ENCODE peak calls at places on chromosomes 16 and 17, in seven cellular contexts. One of them, this sample, is unnamed.

GRCh38 chr17:19752216-19753048 is 4.3 kb upstream of the ALDH3A1 start:
- DNase-seq in body of pancreas: no peak
- DNase-seq in A549: no peak
- DNase-seq in ovary: no peak
- DNase-seq in uterus: no peak
- DNase-seq in heart left ventricle: no peak
- DNase-seq in adrenal gland: no peak
- DNase-seq in this sample: peak

GRCh38 chr17:58630883-58631522 is 60.8 kb downstream of the TEX14 start:
- DNase-seq in body of pancreas: peak
- DNase-seq in heart left ventricle: no peak
- DNase-seq in uterus: no peak
- DNase-seq in adrenal gland: peak
- DNase-seq in ovary: peak
- DNase-seq in A549: no peak
- DNase-seq in this sample: peak

GRCh38 chr17:8466873-8467272 is 31.2 kb downstream of the NDEL1 start:
- DNase-seq in A549: no peak
- DNase-seq in ovary: no peak
- DNase-seq in uterus: no peak
- DNase-seq in body of pancreas: no peak
- DNase-seq in heart left ventricle: no peak
- DNase-seq in adrenal gland: no peak
- DNase-seq in this sample: no peak

GRCh38 chr17:70906808-70907207 is 737.5 kb downstream of the KCNJ2 start:
- DNase-seq in uterus: no peak
- DNase-seq in heart left ventricle: no peak
- DNase-seq in body of pancreas: no peak
- DNase-seq in ovary: no peak
- DNase-seq in adrenal gland: no peak
- DNase-seq in A549: no peak
- DNase-seq in this sample: no peak

GRCh38 chr16:2074071-2074470 is 26.3 kb downstream of the TSC2 start:
- DNase-seq in A549: no peak
- DNase-seq in body of pancreas: no peak
- DNase-seq in ovary: no peak
- DNase-seq in uterus: no peak
- DNase-seq in adrenal gland: no peak
- DNase-seq in heart left ventricle: no peak
- DNase-seq in this sample: no peak

GRCh38 chr16:27080870-27081269 is 14.1 kb downstream of the C16orf82 start:
- DNase-seq in heart left ventricle: no peak
- DNase-seq in body of pancreas: no peak
- DNase-seq in uterus: no peak
- DNase-seq in adrenal gland: no peak
- DNase-seq in ovary: no peak
- DNase-seq in A549: peak
- DNase-seq in this sample: no peak

GRCh38 chr16:73163238-73163795 is 115.4 kb upstream of the ZFHX3 start:
- DNase-seq in ovary: no peak
- DNase-seq in uterus: no peak
- DNase-seq in body of pancreas: no peak
- DNase-seq in heart left ventricle: no peak
- DNase-seq in adrenal gland: no peak
- DNase-seq in A549: no peak
- DNase-seq in this sample: peak

GRCh38 chr16:1290032-1290431 is 19.4 kb upstream of the UBE2I start:
- DNase-seq in heart left ventricle: no peak
- DNase-seq in adrenal gland: no peak
- DNase-seq in uterus: no peak
- DNase-seq in body of pancreas: no peak
- DNase-seq in A549: no peak
- DNase-seq in ovary: no peak
- DNase-seq in this sample: no peak

GRCh38 chr16:8919089-8919933 is 37.2 kb downstream of the LITAFD start:
- DNase-seq in ovary: no peak
- DNase-seq in body of pancreas: no peak
- DNase-seq in heart left ventricle: no peak
- DNase-seq in uterus: no peak
- DNase-seq in A549: no peak
- DNase-seq in adrenal gland: no peak
- DNase-seq in this sample: no peak

GRCh38 chr16:59045496-59045895 is 311.4 kb upstream of the GOT2 start:
- DNase-seq in body of pancreas: no peak
- DNase-seq in ovary: no peak
- DNase-seq in adrenal gland: no peak
- DNase-seq in uterus: no peak
- DNase-seq in A549: no peak
- DNase-seq in heart left ventricle: no peak
- DNase-seq in this sample: no peak

GRCh38 chr17:73265646-73266640 is 4.3 kb upstream of the CPSF4L start:
- DNase-seq in heart left ventricle: no peak
- DNase-seq in ovary: no peak
- DNase-seq in A549: no peak
- DNase-seq in body of pancreas: no peak
- DNase-seq in adrenal gland: no peak
- DNase-seq in uterus: no peak
- DNase-seq in this sample: no peak

GRCh38 chr16:49621240-49622083 is 234.4 kb downstream of the ZNF423 start:
- DNase-seq in body of pancreas: no peak
- DNase-seq in A549: no peak
- DNase-seq in uterus: no peak
- DNase-seq in ovary: peak
- DNase-seq in adrenal gland: no peak
- DNase-seq in heart left ventricle: no peak
- DNase-seq in this sample: peak

GRCh38 chr17:77319211-77320031 is 178.7 kb downstream of the SEC14L1 start:
- DNase-seq in body of pancreas: peak
- DNase-seq in heart left ventricle: peak
- DNase-seq in A549: peak
- DNase-seq in adrenal gland: peak
- DNase-seq in uterus: peak
- DNase-seq in ovary: peak
- DNase-seq in this sample: peak
- TF ChIP-seq POLR2A in body of pancreas: peak
- TF ChIP-seq POLR2A in heart left ventricle: no peak
- TF ChIP-seq POLR2A in A549: peak
- TF ChIP-seq POLR2A in adrenal gland: peak
- TF ChIP-seq POLR2A in uterus: no peak
- TF ChIP-seq POLR2A in ovary: no peak
- TF ChIP-seq POLR2A in this sample: peak

GRCh38 chr16:74892574-74893461 is 92.1 kb downstream of the WDR59 start:
- DNase-seq in heart left ventricle: no peak
- DNase-seq in adrenal gland: no peak
- DNase-seq in uterus: no peak
- DNase-seq in A549: no peak
- DNase-seq in body of pancreas: no peak
- DNase-seq in ovary: no peak
- DNase-seq in this sample: no peak

GRCh38 chr16:74888888-74889287 is 96.0 kb downstream of the WDR59 start:
- DNase-seq in uterus: no peak
- DNase-seq in A549: no peak
- DNase-seq in ovary: no peak
- DNase-seq in heart left ventricle: no peak
- DNase-seq in adrenal gland: no peak
- DNase-seq in body of pancreas: no peak
- DNase-seq in this sample: no peak

GRCh38 chr16:74887084-74887483 is 97.8 kb downstream of the WDR59 start:
- DNase-seq in A549: no peak
- DNase-seq in adrenal gland: no peak
- DNase-seq in ovary: no peak
- DNase-seq in body of pancreas: no peak
- DNase-seq in heart left ventricle: no peak
- DNase-seq in uterus: no peak
- DNase-seq in this sample: no peak

DNA sequence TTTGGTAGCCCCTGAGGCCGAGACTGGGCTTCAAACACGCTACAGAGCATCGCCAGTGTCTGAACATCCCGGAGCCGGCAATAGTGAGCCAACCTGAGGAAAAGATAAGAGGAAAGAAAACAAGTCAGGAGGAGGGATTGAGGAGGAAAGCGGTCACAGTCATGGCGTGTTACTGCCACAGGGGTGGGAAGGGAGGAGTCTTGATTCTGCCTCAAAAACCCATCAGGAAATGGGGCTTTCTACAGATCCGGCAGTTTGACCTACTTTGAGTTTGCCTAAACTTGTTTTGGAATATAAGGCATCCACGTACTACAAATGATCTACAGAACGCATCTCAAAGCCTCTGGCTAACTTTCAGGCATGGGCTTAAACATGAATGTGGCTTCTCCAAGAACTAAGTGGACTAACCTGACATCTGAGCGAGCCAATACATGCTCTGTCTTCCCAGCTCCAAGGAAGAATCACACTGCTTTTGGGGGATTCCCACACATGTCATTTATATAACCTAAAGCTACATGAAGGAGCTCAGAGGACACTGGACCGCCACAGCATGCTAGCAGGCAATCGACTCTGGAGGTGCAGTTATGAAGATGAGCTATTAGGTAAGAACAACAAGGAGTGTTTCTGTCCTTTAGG is 96.6 kb downstream of the WDR59 start:
- DNase-seq in ovary: no peak
- DNase-seq in A549: no peak
- DNase-seq in uterus: no peak
- DNase-seq in heart left ventricle: no peak
- DNase-seq in body of pancreas: no peak
- DNase-seq in adrenal gland: no peak
- DNase-seq in this sample: no peak
- TF ChIP-seq POLR2A in ovary: no peak
- TF ChIP-seq POLR2A in A549: no peak
- TF ChIP-seq POLR2A in uterus: no peak
- TF ChIP-seq POLR2A in heart left ventricle: no peak
- TF ChIP-seq POLR2A in body of pancreas: no peak
- TF ChIP-seq POLR2A in adrenal gland: no peak
- TF ChIP-seq POLR2A in this sample: no peak

GRCh38 chr16:7867831-7868230 is 535.2 kb downstream of the RBFOX1 start:
- DNase-seq in heart left ventricle: no peak
- DNase-seq in body of pancreas: no peak
- DNase-seq in ovary: no peak
- DNase-seq in uterus: no peak
- DNase-seq in A549: no peak
- DNase-seq in adrenal gland: no peak
- DNase-seq in this sample: no peak
- TF ChIP-seq POLR2A in heart left ventricle: no peak
- TF ChIP-seq POLR2A in body of pancreas: no peak
- TF ChIP-seq POLR2A in ovary: no peak
- TF ChIP-seq POLR2A in uterus: no peak
- TF ChIP-seq POLR2A in A549: no peak
- TF ChIP-seq POLR2A in adrenal gland: no peak
- TF ChIP-seq POLR2A in this sample: no peak

GRCh38 chr17:81913394-81914102 is 2.3 kb upstream of the PCYT2 start:
- DNase-seq in ovary: no peak
- DNase-seq in body of pancreas: no peak
- DNase-seq in heart left ventricle: no peak
- DNase-seq in A549: no peak
- DNase-seq in adrenal gland: no peak
- DNase-seq in uterus: no peak
- DNase-seq in this sample: no peak

GRCh38 chr17:81917565-81918332 is at the start of gene SIRT7:
- DNase-seq in heart left ventricle: peak
- DNase-seq in adrenal gland: peak
- DNase-seq in ovary: peak
- DNase-seq in A549: peak
- DNase-seq in uterus: peak
- DNase-seq in body of pancreas: peak
- DNase-seq in this sample: peak

GRCh38 chr17:81912441-81913309 is 1.5 kb upstream of the PCYT2 start:
- DNase-seq in heart left ventricle: no peak
- DNase-seq in A549: no peak
- DNase-seq in uterus: no peak
- DNase-seq in adrenal gland: no peak
- DNase-seq in body of pancreas: no peak
- DNase-seq in ovary: no peak
- DNase-seq in this sample: peak

GRCh38 chr17:81914103-81914850 is 3.1 kb upstream of the PCYT2 start:
- DNase-seq in ovary: no peak
- DNase-seq in body of pancreas: no peak
- DNase-seq in adrenal gland: no peak
- DNase-seq in heart left ventricle: no peak
- DNase-seq in uterus: no peak
- DNase-seq in A549: no peak
- DNase-seq in this sample: peak

DNA sequence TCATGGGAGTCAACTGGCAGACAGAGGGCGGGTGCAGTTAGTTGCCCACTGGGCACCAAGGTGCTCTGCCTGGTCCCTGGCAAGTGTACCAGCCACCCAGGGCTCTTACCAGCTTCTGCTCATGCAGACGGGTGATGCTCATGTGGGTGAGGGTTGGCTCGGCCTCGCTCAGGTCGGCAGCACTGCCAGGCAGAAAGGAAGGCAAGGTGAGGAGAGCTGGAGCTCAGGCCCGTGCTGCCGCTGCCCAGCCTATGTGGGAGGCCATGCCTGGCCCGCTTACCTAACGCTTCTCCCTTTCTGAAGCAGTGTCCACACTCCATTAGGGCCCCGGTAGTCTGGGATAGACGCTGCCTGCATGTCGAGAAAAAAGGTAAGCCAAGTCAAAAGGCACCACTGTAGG is 2.6 kb downstream of the SIRT7 start:
- DNase-seq in adrenal gland: no peak
- DNase-seq in uterus: no peak
- DNase-seq in body of pancreas: no peak
- DNase-seq in ovary: no peak
- DNase-seq in heart left ventricle: no peak
- DNase-seq in A549: no peak
- DNase-seq in this sample: no peak
- TF ChIP-seq POLR2A in adrenal gland: no peak
- TF ChIP-seq POLR2A in uterus: no peak
- TF ChIP-seq POLR2A in body of pancreas: no peak
- TF ChIP-seq POLR2A in ovary: no peak
- TF ChIP-seq POLR2A in heart left ventricle: no peak
- TF ChIP-seq POLR2A in A549: no peak
- TF ChIP-seq POLR2A in this sample: no peak